ENCODE peak calls at places on chromosomes 12 and 14, in five cellular contexts. O is GM12878, T is H1, A is K562, M is HepG2. N is an unnamed sample.

GRCh38 chr12:122517877-122518276 is 8.9 kb downstream of the RSRC2 start:
- DNase-seq in O (no peak), T (no peak), A (no peak), M (no peak), N (no peak)

GRCh38 chr12:41924111-41924510 is 220.6 kb downstream of the GXYLT1 start:
- DNase-seq in O (no peak), T (no peak), A (no peak), M (no peak), N (no peak)

GRCh38 chr12:89351489-89352241 is 636 bp downstream of the DUSP6 start:
- DNase-seq in O (no peak), T (no peak), A (no peak), M (no peak), N (peak; percentile 69)

GRCh38 chr12:129212221-129212630 is 358.9 kb downstream of the GLT1D1 start:
- DNase-seq in O (no peak), T (no peak), A (no peak), M (peak; percentile 33), N (no peak)

GRCh38 chr12:16880864-16881285 is 274.9 kb upstream of the LMO3 start:
- DNase-seq in O (no peak), T (peak; percentile 2), A (no peak), M (no peak), N (peak; percentile 58)

GRCh38 chr14:89720741-89721315 is 233.7 kb downstream of the EFCAB11 start:
- DNase-seq in O (peak; percentile 50), T (no peak), A (no peak), M (no peak), N (peak; percentile 18)

GRCh38 chr12:6949063-6949594 is 2.0 kb upstream of the PTPN6 start:
- DNase-seq in O (no peak), T (no peak), A (no peak), M (no peak), N (peak; percentile 55)

GRCh38 chr12:124734224-124734788 is 129.4 kb downstream of the SCARB1 start:
- DNase-seq in O (no peak), T (peak; percentile 49), A (peak; percentile 47), M (peak; percentile 91), N (no peak)

GRCh38 chr14:50624447-50624846 is 43.7 kb downstream of the SAV1 start:
- DNase-seq in O (no peak), T (no peak), A (no peak), M (no peak), N (no peak)

GRCh38 chr12:106084759-106085158 is 54.0 kb downstream of the NUAK1 start:
- DNase-seq in O (no peak), T (no peak), A (no peak), M (no peak), N (no peak)

GRCh38 chr14:95227279-95227860 is 70.0 kb upstream of the DICER1 start:
- DNase-seq in O (no peak), T (no peak), A (no peak), M (no peak), N (peak; percentile 47)

GRCh38 chr12:90854136-90854689 is 100.8 kb downstream of the CCER1 start:
- DNase-seq in O (no peak), T (peak; percentile 1), A (peak; percentile 7), M (peak; percentile 12), N (peak; percentile 43)

GRCh38 chr12:108191938-108192337 is 62.9 kb downstream of the WSCD2 start:
- DNase-seq in O (no peak), T (no peak), A (no peak), M (no peak), N (no peak)

GRCh38 chr14:55473786-55474185 is 33.4 kb upstream of the TBPL2 start:
- DNase-seq in O (no peak), T (no peak), A (no peak), M (no peak), N (no peak)

GRCh38 chr14:75645051-75645450 is 15.6 kb downstream of the ERG28 start:
- DNase-seq in O (no peak), T (no peak), A (no peak), M (no peak), N (no peak)

GRCh38 chr12:129696952-129697351 is 206.9 kb downstream of the TMEM132D start:
- DNase-seq in O (no peak), T (no peak), A (no peak), M (no peak), N (no peak)

GRCh38 chr14:90388437-90388836 is 8.4 kb upstream of the CALM1 start:
- DNase-seq in O (no peak), T (no peak), A (no peak), M (no peak), N (no peak)

GRCh38 chr12:9925746-9926393 is 6.3 kb downstream of the CLEC2A start:
- DNase-seq in O (no peak), T (peak; percentile 33), A (no peak), M (peak; percentile 9), N (peak; percentile 7)

GRCh38 chr12:323507-323906 is 60.9 kb upstream of the SLC6A13 start:
- DNase-seq in O (no peak), T (no peak), A (no peak), M (no peak), N (no peak)

GRCh38 chr12:19003987-19004619 is 125.4 kb upstream of the PLEKHA5 start:
- DNase-seq in O (no peak), T (peak; percentile 49), A (no peak), M (no peak), N (no peak)

GRCh38 chr12:1500095-1500801 is 94.1 kb downstream of the FBXL14 start:
- DNase-seq in O (no peak), T (no peak), A (peak; percentile 84), M (no peak), N (no peak)

GRCh38 chr14:103885509-103885932 is 38.1 kb upstream of the PPP1R13B start:
- DNase-seq in O (no peak), T (no peak), A (no peak), M (no peak), N (no peak)

GRCh38 chr12:131190965-131191364 is 237.3 kb downstream of the ADGRD1 start:
- DNase-seq in O (no peak), T (no peak), A (no peak), M (no peak), N (no peak)

GRCh38 chr14:81315344-81315743 is 84.8 kb downstream of the STON2 start:
- DNase-seq in O (no peak), T (peak; percentile 31), A (no peak), M (no peak), N (no peak)

GRCh38 chr12:46268617-46269428 is at the start of gene SLC38A1:
- DNase-seq in O (no peak), T (no peak), A (peak; percentile 78), M (peak; percentile 74), N (peak; percentile 88)

GRCh38 chr12:46271846-46272245 is 3.0 kb upstream of the SLC38A1 start:
- DNase-seq in O (no peak), T (no peak), A (peak; percentile 4), M (no peak), N (no peak)

GRCh38 chr12:46267618-46268348 is 1.1 kb downstream of the SLC38A1 start:
- DNase-seq in O (no peak), T (no peak), A (peak; percentile 36), M (no peak), N (peak; percentile 60)

GRCh38 chr12:46268349-46268616 is 560 bp downstream of the SLC38A1 start:
- DNase-seq in O (no peak), T (no peak), A (no peak), M (no peak), N (no peak)

DNA sequence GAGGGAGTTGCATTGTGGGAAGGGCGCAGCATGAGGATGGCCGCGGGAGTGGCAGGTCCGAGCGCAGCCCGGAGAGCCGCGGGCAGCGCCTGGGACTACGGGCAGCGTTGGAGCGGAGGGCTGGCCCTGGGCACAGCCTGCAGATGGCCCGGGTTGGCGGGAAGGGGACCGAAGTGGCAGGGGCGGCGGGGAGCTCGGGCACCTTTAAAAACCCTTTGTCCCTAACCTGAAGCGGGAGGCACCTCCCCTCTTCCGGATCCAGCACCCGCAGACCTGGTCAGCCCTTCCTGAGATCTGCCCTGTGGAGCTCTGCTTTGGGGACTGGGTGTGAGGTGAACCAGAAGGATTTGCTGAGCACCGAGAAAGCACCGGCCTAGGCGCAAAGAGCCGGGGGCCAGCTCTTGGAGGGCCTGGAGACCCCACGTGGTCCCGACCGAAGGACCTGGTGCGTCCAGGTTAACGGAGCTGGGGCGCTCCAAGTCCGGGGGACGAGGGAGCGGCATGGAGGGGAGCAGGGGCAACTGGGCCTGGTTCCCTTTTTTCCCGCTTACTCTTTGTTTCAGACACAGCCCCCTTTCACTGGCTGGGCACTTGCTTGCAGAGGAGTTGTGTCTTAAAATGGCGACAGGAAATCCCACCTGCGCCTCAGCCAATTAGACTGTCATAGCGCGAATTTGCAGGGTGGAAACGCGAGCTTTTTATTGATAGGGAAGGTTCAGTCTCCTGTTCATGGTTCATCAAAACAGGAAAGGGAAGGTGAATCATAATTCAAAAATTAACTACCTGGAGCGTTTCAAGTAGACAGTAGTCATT is 792 bp upstream of the SLC38A1 start:
- DNase-seq in O (no peak), T (no peak), A (no peak), M (no peak), N (no peak)
- TF ChIP-seq JUND in O (no peak), T (no peak), A (no peak), M (no peak), N (no peak)

GRCh38 chr14:64951724-64952123 is 9.2 kb upstream of the GPX2 start:
- DNase-seq in O (no peak), T (no peak), A (no peak), M (no peak), N (no peak)
- TF ChIP-seq RFX5 in O (no peak), T (no peak), A (no peak), M (no peak), N (no peak)

DNA sequence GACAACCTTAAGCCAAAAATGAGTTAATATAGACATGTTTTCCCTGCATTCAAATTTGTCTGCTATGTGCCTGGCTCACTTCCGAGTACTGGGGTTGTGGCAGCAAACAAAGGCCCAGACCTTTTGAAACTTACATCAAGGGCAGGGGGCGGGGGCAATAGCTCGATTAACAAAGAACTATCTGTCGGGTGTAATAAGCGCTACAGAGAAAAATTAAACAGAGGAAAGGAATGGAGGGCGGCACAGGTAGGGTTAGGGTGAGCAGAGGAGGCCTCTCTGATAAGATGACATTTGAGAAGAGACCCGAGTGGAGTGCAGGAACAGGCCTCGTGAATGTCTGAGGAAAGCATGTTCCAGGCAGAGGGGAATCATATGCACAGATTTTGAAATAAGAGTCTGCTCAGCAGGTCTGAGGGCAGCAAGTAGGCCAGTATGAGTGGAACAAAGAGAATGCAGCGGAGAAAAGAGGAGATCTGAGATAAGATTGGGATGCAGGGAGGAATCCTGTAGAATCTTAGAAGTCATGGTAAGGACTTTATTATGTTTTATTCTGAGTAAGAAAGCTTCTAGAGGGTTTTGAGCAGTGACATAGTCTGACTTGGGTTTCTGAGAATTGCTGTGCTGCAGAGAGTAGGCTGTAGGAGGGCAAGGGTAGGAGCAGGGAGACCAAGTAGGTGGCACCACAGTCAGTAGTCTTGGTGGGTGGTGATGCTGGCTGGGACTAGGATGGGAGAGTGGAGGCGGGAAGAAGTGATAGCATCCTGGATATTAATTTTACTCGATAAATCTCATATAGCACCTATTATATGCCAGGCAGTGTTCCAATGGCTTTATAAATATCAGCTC is 52.6 kb downstream of the BICDL1 start:
- DNase-seq in O (no peak), T (no peak), A (no peak), M (peak; percentile 90), N (no peak)
- TF ChIP-seq JUND in O (no peak), T (no peak), A (no peak), M (no peak), N (no peak)

GRCh38 chr12:104064031-104064841 is at the start of gene HCFC2:
- DNase-seq in O (peak; percentile 61), T (no peak), A (peak; percentile 98), M (peak; percentile 75), N (peak; percentile 99)

GRCh38 chr12:104059963-104060362 is 4.4 kb upstream of the HCFC2 start:
- DNase-seq in O (no peak), T (no peak), A (no peak), M (no peak), N (no peak)

GRCh38 chr12:104063712-104064030 is 660 bp upstream of the HCFC2 start:
- DNase-seq in O (peak; percentile 15), T (no peak), A (no peak), M (no peak), N (no peak)

GRCh38 chr12:104060791-104061190 is 3.5 kb upstream of the HCFC2 start:
- DNase-seq in O (no peak), T (no peak), A (no peak), M (no peak), N (no peak)

GRCh38 chr12:104064842-104065441 is 611 bp downstream of the HCFC2 start:
- DNase-seq in O (no peak), T (no peak), A (no peak), M (no peak), N (peak; percentile 34)
- TF ChIP-seq RFX5 in O (no peak), T (no peak), A (no peak), M (no peak), N (no peak)

N was measured in SK-N-SH.